ENCODE peak calls at places on chromosome 6, in five cellular contexts. U is left lung, B is Peyer's patch, O is heart left ventricle, N is cardiac muscle cell. X is an unnamed sample. For H3K4me1, the result is how much of the 10 kb centered on the place peaks cover.

GRCh38 chr6:9397981-9398559 is 962.7 kb upstream of the SLC35B3 start:
- DNase-seq in N (peak), O (peak), U (peak), B (no peak), X (peak)

GRCh38 chr6:351867-352289 is 39.7 kb upstream of the IRF4 start:
- DNase-seq in U (no peak), B (no peak), O (peak), N (no peak), X (peak)

GRCh38 chr6:140027239-140027638 is 652.8 kb upstream of the CITED2 start:
- DNase-seq in B (no peak), O (no peak), N (no peak), U (no peak), X (no peak)

GRCh38 chr6:103215835-103216234 is 1643.9 kb downstream of the HACE1 start:
- DNase-seq in N (no peak), U (no peak), O (no peak), B (no peak), X (no peak)

GRCh38 chr6:42532038-42532669 is 31.7 kb upstream of the UBR2 start:
- DNase-seq in O (no peak), U (no peak), B (no peak), N (peak), X (no peak)

GRCh38 chr6:37130704-37131103 is 39.2 kb upstream of the PIM1 start:
- DNase-seq in B (no peak), U (peak), O (no peak), N (no peak), X (peak)

GRCh38 chr6:24205020-24205492 is 79.0 kb downstream of the NRSN1 start:
- DNase-seq in U (no peak), O (no peak), B (no peak), N (peak), X (no peak)

GRCh38 chr6:130525378-130525777 is 159.6 kb downstream of the TMEM200A start:
- DNase-seq in B (no peak), N (no peak), O (no peak), U (no peak), X (no peak)

GRCh38 chr6:127346512-127346911 is 3.1 kb upstream of the ECHDC1 start:
- DNase-seq in O (no peak), N (no peak), U (no peak), B (no peak), X (no peak)

GRCh38 chr6:42342011-42342553 is 109.6 kb downstream of the TRERF1 start:
- DNase-seq in U (no peak), N (no peak), O (no peak), B (no peak), X (no peak)

GRCh38 chr6:11824986-11825385 is 46.4 kb upstream of the ADTRP start:
- DNase-seq in B (no peak), O (no peak), N (no peak), U (no peak), X (no peak)

GRCh38 chr6:2968600-2969135 is 2.7 kb downstream of the SERPINB6 start:
- DNase-seq in B (no peak), U (no peak), N (no peak), O (no peak), X (no peak)

GRCh38 chr6:159966981-159967380 is 1.9 kb upstream of the IGF2R start:
- DNase-seq in U (no peak), N (no peak), O (no peak), B (no peak), X (no peak)

GRCh38 chr6:52551483-52552277 is 25.2 kb downstream of the TRAM2 start:
- DNase-seq in B (no peak), O (peak), N (peak), U (no peak), X (peak)

GRCh38 chr6:4342407-4343137 is 207.2 kb upstream of the ECI2 start:
- DNase-seq in N (no peak), U (no peak), B (no peak), O (no peak), X (no peak)

GRCh38 chr6:156557269-156557885 is 219.8 kb upstream of the ARID1B start:
- DNase-seq in U (no peak), B (no peak), O (no peak), N (peak), X (no peak)

GRCh38 chr6:163943647-163944395 is 529.3 kb downstream of the QKI start:
- DNase-seq in B (no peak), O (no peak), N (peak), U (no peak), X (no peak)

GRCh38 chr6:105112577-105112976 is 67.2 kb downstream of the POPDC3 start:
- DNase-seq in N (no peak), U (no peak), O (no peak), B (no peak), X (no peak)

GRCh38 chr6:36659271-36659670 is 19.2 kb upstream of the CDKN1A start:
- DNase-seq in O (no peak), N (no peak), B (no peak), U (no peak), X (no peak)

GRCh38 chr6:12363651-12364381 is 73.7 kb downstream of the EDN1 start:
- DNase-seq in N (no peak), U (peak), O (no peak), B (no peak), X (peak)

GRCh38 chr6:139679516-139680179 is 305.2 kb upstream of the CITED2 start:
- DNase-seq in O (no peak), B (no peak), N (no peak), U (no peak), X (no peak)

GRCh38 chr6:170388113-170388512 is 81.6 kb downstream of the FAM120B start:
- DNase-seq in B (no peak), O (no peak), U (no peak), N (no peak), X (no peak)

GRCh38 chr6:39350723-39351505 is 28.4 kb upstream of the KCNK16 start:
- DNase-seq in U (no peak), N (no peak), O (no peak), B (no peak), X (no peak)

GRCh38 chr6:31897612-31898199 is at the start of gene EHMT2:
- DNase-seq in U (peak), O (peak), B (peak), N (peak), X (peak)

GRCh38 chr6:142047934-142048592 is 84.7 kb upstream of the GJE1 start:
- DNase-seq in B (no peak), U (no peak), O (no peak), N (no peak), X (no peak)
- H3K4me3 ChIP-seq in B (no peak), U (no peak), O (no peak), N (no peak), X (no peak)

GRCh38 chr6:119337762-119338161 is 11.8 kb downstream of the MAN1A1 start:
- DNase-seq in O (no peak), U (no peak), N (no peak), B (no peak), X (no peak)
- H3K4me1 ChIP-seq in O (under half), U (under half), N (under half), B (under half), X (half or more)

GRCh38 chr6:19325335-19325789 is 511.8 kb upstream of the ID4 start:
- DNase-seq in U (no peak), N (no peak), B (no peak), O (no peak), X (no peak)

GRCh38 chr6:19327246-19327645 is 509.9 kb upstream of the ID4 start:
- DNase-seq in U (no peak), B (no peak), O (no peak), N (no peak), X (no peak)

GRCh38 chr6:19319005-19319404 is 518.2 kb upstream of the ID4 start:
- DNase-seq in O (no peak), U (no peak), B (no peak), N (no peak), X (no peak)

GRCh38 chr6:19320066-19320465 is 517.1 kb upstream of the ID4 start:
- DNase-seq in N (no peak), O (no peak), B (no peak), U (no peak), X (no peak)

GRCh38 chr6:19322691-19323470 is 514.3 kb upstream of the ID4 start:
- DNase-seq in O (no peak), U (no peak), B (no peak), N (no peak), X (no peak)
- TF ChIP-seq CTCF in O (no peak), U (no peak), B (no peak), N (peak), X (no peak)

GRCh38 chr6:126175251-126175650 is 164.7 kb upstream of the CENPW start:
- DNase-seq in N (no peak), U (no peak), O (no peak), B (no peak), X (no peak)
- H3K4me3 ChIP-seq in N (no peak), U (no peak), O (no peak), B (no peak), X (no peak)

DNA sequence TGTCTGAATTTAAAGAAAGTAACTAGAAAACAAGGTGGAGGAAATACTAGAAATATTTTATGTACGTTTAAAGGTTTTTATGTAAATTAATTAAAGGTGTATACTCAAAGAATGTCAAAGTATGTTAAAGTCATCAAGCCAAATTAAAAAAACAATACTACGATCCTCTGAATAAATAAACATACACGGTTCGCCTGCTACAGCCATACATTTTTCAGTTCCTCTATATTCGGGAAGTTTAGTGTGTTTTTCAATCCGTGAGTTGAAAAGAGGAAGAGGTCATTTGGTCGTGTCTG is 626 bp downstream of the STX7 start:
- DNase-seq in N (no peak), U (no peak), O (no peak), B (no peak), X (no peak)
- H3K4me1 ChIP-seq in N (under half), U (under half), O (under half), B (under half), X (half or more)

GRCh38 chr6:124795879-124796838 is 166.1 kb upstream of the RNF217 start:
- DNase-seq in O (peak), N (peak), U (no peak), B (no peak), X (no peak)
- TF ChIP-seq CTCF in O (peak), N (peak), U (peak), B (no peak), X (peak)

X was measured in lower lobe of right lung.